ENCODE peak calls at places on chromosomes 3 and 15, in five cellular contexts. One of them, this sample, is unnamed.
A peak's percentile ranks its signal among the peaks of the same experiment; 100 is the strongest.

GRCh38 chr3:127159547-127159946 is 33.4 kb upstream of the PRR23E start:
- DNase-seq in AG08396: no peak
- DNase-seq in CD14-positive monocyte: no peak
- DNase-seq in sigmoid colon: no peak
- DNase-seq in adrenal gland: no peak
- DNase-seq in this sample: no peak

GRCh38 chr15:32717290-32718081 is at the start of gene GREM1:
- DNase-seq in AG08396: peak; percentile 81
- DNase-seq in adrenal gland: no peak
- DNase-seq in CD14-positive monocyte: no peak
- DNase-seq in sigmoid colon: peak; percentile 71
- DNase-seq in this sample: no peak

GRCh38 chr3:56758539-56758981 is 43.2 kb downstream of the ARHGEF3 start:
- DNase-seq in CD14-positive monocyte: peak; percentile 81
- DNase-seq in sigmoid colon: no peak
- DNase-seq in AG08396: peak; percentile 72
- DNase-seq in adrenal gland: peak; percentile 57
- DNase-seq in this sample: no peak

GRCh38 chr15:55770808-55771207 is 27.9 kb upstream of the PRTG start:
- DNase-seq in adrenal gland: no peak
- DNase-seq in sigmoid colon: no peak
- DNase-seq in CD14-positive monocyte: no peak
- DNase-seq in AG08396: no peak
- DNase-seq in this sample: peak; percentile 25

GRCh38 chr3:146128179-146128578 is 32.8 kb downstream of the PLOD2 start:
- DNase-seq in adrenal gland: no peak
- DNase-seq in CD14-positive monocyte: no peak
- DNase-seq in sigmoid colon: no peak
- DNase-seq in AG08396: no peak
- DNase-seq in this sample: no peak

GRCh38 chr3:178103140-178103539 is 433.1 kb upstream of the KCNMB2 start:
- DNase-seq in adrenal gland: no peak
- DNase-seq in AG08396: no peak
- DNase-seq in sigmoid colon: peak; percentile 87
- DNase-seq in CD14-positive monocyte: no peak
- DNase-seq in this sample: no peak

GRCh38 chr15:76588811-76589747 is 252.5 kb downstream of the ISL2 start:
- DNase-seq in CD14-positive monocyte: no peak
- DNase-seq in adrenal gland: no peak
- DNase-seq in AG08396: no peak
- DNase-seq in sigmoid colon: no peak
- DNase-seq in this sample: no peak

GRCh38 chr3:142319094-142319493 is 93.7 kb upstream of the GK5 start:
- DNase-seq in adrenal gland: no peak
- DNase-seq in sigmoid colon: no peak
- DNase-seq in AG08396: no peak
- DNase-seq in CD14-positive monocyte: no peak
- DNase-seq in this sample: no peak

GRCh38 chr3:87361271-87361670 is 84.9 kb upstream of the POU1F1 start:
- DNase-seq in CD14-positive monocyte: no peak
- DNase-seq in AG08396: no peak
- DNase-seq in adrenal gland: no peak
- DNase-seq in sigmoid colon: no peak
- DNase-seq in this sample: no peak

GRCh38 chr15:58830556-58830955 is 59.5 kb downstream of the MINDY2 start:
- DNase-seq in AG08396: no peak
- DNase-seq in adrenal gland: no peak
- DNase-seq in CD14-positive monocyte: no peak
- DNase-seq in sigmoid colon: no peak
- DNase-seq in this sample: no peak

GRCh38 chr3:135226057-135226456 is 431.0 kb downstream of the EPHB1 start:
- DNase-seq in CD14-positive monocyte: no peak
- DNase-seq in adrenal gland: no peak
- DNase-seq in AG08396: no peak
- DNase-seq in sigmoid colon: no peak
- DNase-seq in this sample: no peak

GRCh38 chr3:184354121-184354728 is 7.2 kb downstream of the CLCN2 start:
- DNase-seq in sigmoid colon: no peak
- DNase-seq in CD14-positive monocyte: no peak
- DNase-seq in adrenal gland: peak; percentile 48
- DNase-seq in AG08396: peak; percentile 59
- DNase-seq in this sample: no peak

GRCh38 chr3:149199474-149199873 is 22.2 kb downstream of the CP start:
- DNase-seq in sigmoid colon: no peak
- DNase-seq in AG08396: no peak
- DNase-seq in CD14-positive monocyte: no peak
- DNase-seq in adrenal gland: no peak
- DNase-seq in this sample: peak; percentile 9

GRCh38 chr15:42608110-42608531 is 32.7 kb downstream of the STARD9 start:
- DNase-seq in CD14-positive monocyte: no peak
- DNase-seq in adrenal gland: no peak
- DNase-seq in AG08396: no peak
- DNase-seq in sigmoid colon: no peak
- DNase-seq in this sample: no peak

GRCh38 chr3:85821130-85821756 is 862.5 kb downstream of the CADM2 start:
- DNase-seq in adrenal gland: no peak
- DNase-seq in sigmoid colon: no peak
- DNase-seq in CD14-positive monocyte: no peak
- DNase-seq in AG08396: no peak
- DNase-seq in this sample: no peak

GRCh38 chr15:94456246-94456645 is 224.9 kb downstream of the MCTP2 start:
- DNase-seq in AG08396: no peak
- DNase-seq in CD14-positive monocyte: no peak
- DNase-seq in adrenal gland: no peak
- DNase-seq in sigmoid colon: no peak
- DNase-seq in this sample: no peak

GRCh38 chr3:78754066-78754743 is 1013.6 kb downstream of the ROBO1 start:
- DNase-seq in sigmoid colon: no peak
- DNase-seq in CD14-positive monocyte: no peak
- DNase-seq in adrenal gland: no peak
- DNase-seq in AG08396: peak; percentile 30
- DNase-seq in this sample: no peak

GRCh38 chr15:38461089-38461833 is 7.3 kb downstream of the FAM98B start:
- DNase-seq in AG08396: peak; percentile 32
- DNase-seq in CD14-positive monocyte: no peak
- DNase-seq in adrenal gland: no peak
- DNase-seq in sigmoid colon: no peak
- DNase-seq in this sample: no peak

GRCh38 chr3:123546133-123546755 is 38.6 kb downstream of the HACD2 start:
- DNase-seq in AG08396: no peak
- DNase-seq in adrenal gland: no peak
- DNase-seq in CD14-positive monocyte: no peak
- DNase-seq in sigmoid colon: no peak
- DNase-seq in this sample: no peak

GRCh38 chr3:164407111-164407510 is 671.2 kb downstream of the SI start:
- DNase-seq in sigmoid colon: no peak
- DNase-seq in CD14-positive monocyte: no peak
- DNase-seq in adrenal gland: no peak
- DNase-seq in AG08396: no peak
- DNase-seq in this sample: no peak

GRCh38 chr3:19485267-19485666 is 337.0 kb downstream of the KCNH8 start:
- DNase-seq in adrenal gland: no peak
- DNase-seq in AG08396: no peak
- DNase-seq in CD14-positive monocyte: no peak
- DNase-seq in sigmoid colon: no peak
- DNase-seq in this sample: no peak

GRCh38 chr3:161314836-161315391 is 56.4 kb downstream of the SPTSSB start:
- DNase-seq in sigmoid colon: no peak
- DNase-seq in CD14-positive monocyte: no peak
- DNase-seq in adrenal gland: no peak
- DNase-seq in AG08396: no peak
- DNase-seq in this sample: no peak

GRCh38 chr3:100561459-100562158 is 47.8 kb upstream of the ADGRG7 start:
- DNase-seq in adrenal gland: no peak
- DNase-seq in sigmoid colon: no peak
- DNase-seq in AG08396: no peak
- DNase-seq in CD14-positive monocyte: no peak
- DNase-seq in this sample: no peak

GRCh38 chr3:15300318-15301078 is 31.9 kb downstream of the SH3BP5 start:
- DNase-seq in adrenal gland: peak; percentile 81
- DNase-seq in AG08396: peak; percentile 53
- DNase-seq in sigmoid colon: peak; percentile 66
- DNase-seq in CD14-positive monocyte: peak; percentile 93
- DNase-seq in this sample: peak; percentile 28

GRCh38 chr15:64693134-64693533 is 82.3 kb downstream of the RBPMS2 start:
- DNase-seq in AG08396: peak; percentile 85
- DNase-seq in adrenal gland: peak; percentile 53
- DNase-seq in CD14-positive monocyte: peak; percentile 74
- DNase-seq in sigmoid colon: peak; percentile 88
- DNase-seq in this sample: no peak

GRCh38 chr3:113233497-113233896 is 22.1 kb downstream of the BOC start:
- DNase-seq in adrenal gland: no peak
- DNase-seq in CD14-positive monocyte: no peak
- DNase-seq in sigmoid colon: no peak
- DNase-seq in AG08396: no peak
- DNase-seq in this sample: no peak

GRCh38 chr3:19065027-19065426 is 83.3 kb upstream of the KCNH8 start:
- DNase-seq in adrenal gland: no peak
- DNase-seq in CD14-positive monocyte: no peak
- DNase-seq in sigmoid colon: no peak
- DNase-seq in AG08396: no peak
- DNase-seq in this sample: peak; percentile 2

GRCh38 chr3:194123735-194124134 is 12.2 kb upstream of the HES1 start:
- DNase-seq in AG08396: no peak
- DNase-seq in CD14-positive monocyte: no peak
- DNase-seq in sigmoid colon: no peak
- DNase-seq in adrenal gland: no peak
- DNase-seq in this sample: no peak

GRCh38 chr15:89649013-89649625 is 6.1 kb downstream of the KIF7 start:
- DNase-seq in CD14-positive monocyte: no peak
- DNase-seq in sigmoid colon: peak; percentile 55
- DNase-seq in AG08396: no peak
- DNase-seq in adrenal gland: no peak
- DNase-seq in this sample: no peak